ENCODE peak calls at places on chromosomes 1 and 21, in four cellular contexts. U, R, Z and V are unnamed samples.

GRCh38 chr1:55747285-55747890 is 532.2 kb upstream of the USP24 start:
- DNase-seq in Z (no peak), U (no peak), R (no peak), V (no peak)

GRCh38 chr1:17831619-17832018 is 76.5 kb downstream of the ACTL8 start:
- DNase-seq in R (no peak), Z (no peak), U (peak), V (no peak)

GRCh38 chr1:175188936-175189335 is 3.6 kb downstream of the KIAA0040 start:
- DNase-seq in Z (peak), R (no peak), U (no peak), V (no peak)

GRCh38 chr1:182235952-182236650 is 155.5 kb downstream of the GLUL start:
- DNase-seq in R (no peak), Z (no peak), U (no peak), V (no peak)

GRCh38 chr1:16967095-16967567 is 13.3 kb downstream of the MFAP2 start:
- DNase-seq in Z (no peak), R (no peak), U (no peak), V (peak)

GRCh38 chr1:167871331-167871730 is 42.6 kb downstream of the ADCY10 start:
- DNase-seq in R (no peak), Z (no peak), U (no peak), V (no peak)

GRCh38 chr1:115912116-115912515 is 64.2 kb upstream of the SLC22A15 start:
- DNase-seq in Z (no peak), U (no peak), R (no peak), V (no peak)

GRCh38 chr1:58573705-58574591 is 3.1 kb downstream of the TACSTD2 start:
- DNase-seq in U (no peak), Z (peak), R (peak), V (peak)

GRCh38 chr1:70919924-70920323 is 127.7 kb downstream of the PTGER3 start:
- DNase-seq in U (no peak), Z (no peak), R (no peak), V (no peak)

GRCh38 chr1:178934574-178934945 is 63.7 kb upstream of the ANGPTL1 start:
- DNase-seq in R (no peak), Z (no peak), U (no peak), V (no peak)

GRCh38 chr1:46171872-46172271 is 3.0 kb upstream of the TSPAN1 start:
- DNase-seq in Z (no peak), U (no peak), R (no peak), V (no peak)

GRCh38 chr1:28296401-28297220 is 32.2 kb upstream of the MED18 start:
- DNase-seq in Z (no peak), R (no peak), U (no peak), V (no peak)

GRCh38 chr1:196309386-196309785 is 298.9 kb downstream of the KCNT2 start:
- DNase-seq in Z (no peak), R (no peak), U (no peak), V (peak)

GRCh38 chr1:151972533-151973270 is 21.0 kb downstream of the S100A10 start:
- DNase-seq in R (peak), Z (no peak), U (no peak), V (no peak)

GRCh38 chr21:40335689-40336088 is 468.5 kb downstream of the PCP4 start:
- DNase-seq in U (no peak), Z (no peak), R (no peak), V (no peak)

GRCh38 chr1:9687120-9687875 is 35.8 kb downstream of the PIK3CD start:
- DNase-seq in U (peak), Z (peak), R (peak), V (peak)

GRCh38 chr21:46124083-46124925 is 26.4 kb downstream of the COL6A2 start:
- DNase-seq in U (no peak), Z (no peak), R (no peak), V (no peak)

GRCh38 chr1:16212251-16212961 is at the start of gene ARHGEF19:
- DNase-seq in U (no peak), R (no peak), Z (no peak), V (no peak)

GRCh38 chr1:184867866-184868585 is 106.3 kb downstream of the NIBAN1 start:
- DNase-seq in Z (no peak), U (no peak), R (no peak), V (no peak)

GRCh38 chr1:151934048-151934493 is 24.8 kb upstream of the THEM4 start:
- DNase-seq in Z (peak), R (peak), U (no peak), V (peak)

GRCh38 chr1:17892225-17892624 is 137.1 kb downstream of the ACTL8 start:
- DNase-seq in Z (no peak), R (no peak), U (peak), V (no peak)

GRCh38 chr1:8023995-8024313 is 2.2 kb downstream of the ERRFI1 start:
- DNase-seq in U (no peak), Z (no peak), R (no peak), V (no peak)

GRCh38 chr1:2127181-2128145 is 67.1 kb downstream of the FAAP20 start:
- DNase-seq in Z (no peak), U (no peak), R (no peak), V (no peak)

GRCh38 chr1:46983825-46984586 is 39.5 kb upstream of the CYP4X1 start:
- DNase-seq in Z (no peak), U (no peak), R (no peak), V (no peak)

GRCh38 chr1:21468597-21468996 is 28.7 kb downstream of the NBPF3 start:
- DNase-seq in Z (no peak), R (no peak), U (no peak), V (no peak)

GRCh38 chr1:218526198-218526580 is 181.1 kb downstream of the TGFB2 start:
- DNase-seq in U (no peak), R (no peak), Z (no peak), V (no peak)